ENCODE peak calls at places on chromosome 19, in seven cellular contexts. S, O, R, N, A, D and F are unnamed samples.

GRCh38 chr19:32876919-32877285 is 7.3 kb upstream of the SLC7A9 start:
- DNase-seq in R (peak; percentile 72), N (peak; percentile 31), A (peak; percentile 9), S (no peak), O (no peak), D (no peak), F (no peak)

GRCh38 chr19:24048261-24048660 is 38.7 kb upstream of the ZNF254 start:
- DNase-seq in O (no peak), D (no peak), R (no peak), A (no peak), N (no peak), S (no peak), F (no peak)

GRCh38 chr19:45767881-45768643 is 990 bp downstream of the SIX5 start:
- DNase-seq in S (peak; percentile 62), D (peak; percentile 79), O (peak; percentile 77), R (peak; percentile 83), N (peak; percentile 93), A (peak; percentile 76), F (no peak)

GRCh38 chr19:13094771-13095392 is 7.8 kb downstream of the LYL1 start:
- DNase-seq in O (no peak), S (no peak), N (no peak), A (no peak), D (no peak), R (no peak), F (no peak)

GRCh38 chr19:46109876-46110275 is 14.6 kb downstream of the IGFL3 start:
- DNase-seq in N (no peak), R (no peak), O (no peak), A (no peak), S (no peak), D (no peak), F (no peak)

GRCh38 chr19:11984986-11985385 is 20.1 kb downstream of the ZNF763 start:
- DNase-seq in A (no peak), O (no peak), D (no peak), N (no peak), S (no peak), R (no peak), F (no peak)

GRCh38 chr19:2043269-2043641 is 7.8 kb downstream of the MKNK2 start:
- DNase-seq in N (peak; percentile 85), R (peak; percentile 5), O (peak; percentile 23), D (no peak), A (no peak), S (peak; percentile 45), F (no peak)

GRCh38 chr19:1992759-1993260 is 22.7 kb downstream of the BTBD2 start:
- DNase-seq in R (peak; percentile 6), S (no peak), O (no peak), D (no peak), N (no peak), A (peak; percentile 15), F (no peak)

DNA sequence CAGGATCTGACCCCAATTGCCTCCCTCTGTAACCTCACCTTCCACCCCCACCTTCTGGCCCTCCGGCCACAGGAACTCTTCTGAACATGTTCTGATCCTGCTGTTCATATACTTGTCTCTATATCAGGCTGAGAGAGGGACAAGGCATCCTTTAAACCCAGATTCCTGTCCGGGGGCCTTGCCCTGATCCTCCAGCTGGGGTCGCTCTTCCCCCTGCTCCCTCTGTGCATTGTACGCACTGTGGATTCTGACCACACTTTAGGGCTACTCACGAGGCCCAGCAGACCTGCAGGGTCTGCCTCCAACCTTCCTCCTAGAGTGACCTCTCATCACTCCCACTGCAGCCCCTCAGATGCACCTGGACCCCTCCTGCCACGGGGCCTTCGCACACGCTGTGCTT is 269.3 kb downstream of the UQCRFS1 start:
- DNase-seq in A (no peak), D (no peak), R (no peak), O (no peak), S (no peak), N (no peak), F (no peak)
- TF ChIP-seq CTCF in A (no peak), D (no peak), R (no peak), O (no peak), S (no peak), N (no peak), F (no peak)

DNA sequence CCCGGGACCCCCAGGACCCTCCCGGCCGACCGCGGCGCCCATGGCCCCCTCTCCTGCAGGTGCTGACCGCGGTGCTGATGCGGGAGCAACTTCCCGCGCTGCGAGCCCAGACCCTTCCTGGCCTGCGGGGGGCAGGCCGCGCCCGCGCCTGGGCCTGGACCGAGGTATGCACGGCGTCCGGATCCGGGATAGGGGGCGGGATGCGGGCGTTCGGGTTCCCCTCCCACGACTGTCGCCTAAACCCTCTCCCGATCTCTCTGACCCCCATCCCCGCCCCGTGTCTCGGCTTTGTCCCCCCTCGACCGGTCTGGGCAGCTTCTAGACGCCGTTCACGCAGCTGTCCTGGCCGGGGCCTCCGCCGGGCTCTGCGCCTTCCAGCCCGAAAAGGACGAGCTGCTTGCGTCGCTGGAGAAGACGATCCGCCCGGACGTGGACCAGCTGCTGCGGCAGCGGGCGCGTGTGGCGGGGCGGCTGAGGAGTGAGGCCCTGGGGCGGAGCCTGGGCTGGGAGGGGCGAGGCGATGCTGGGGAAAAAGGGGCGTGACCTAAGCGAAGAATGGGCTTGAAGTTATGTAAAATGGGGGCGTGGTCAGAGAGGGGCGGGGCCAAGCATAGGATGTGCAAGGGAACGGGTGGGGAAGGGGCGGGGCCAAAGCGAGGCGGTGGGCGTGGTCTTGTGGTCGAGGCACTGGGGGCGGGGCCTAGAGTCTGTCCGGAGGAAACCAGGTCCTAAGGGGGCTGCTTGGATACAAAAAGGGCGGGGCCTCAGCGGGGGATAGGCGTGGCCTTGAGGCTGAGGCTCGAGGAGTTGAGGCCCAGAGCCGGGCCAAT is 15.9 kb upstream of the COLGALT1 start:
- DNase-seq in O (peak; percentile 94), D (peak; percentile 95), A (peak; percentile 98), R (peak; percentile 91), N (peak; percentile 99), S (peak; percentile 95), F (peak; percentile 98)
- TF ChIP-seq CTCF in O (peak; percentile 68), D (peak; percentile 38), A (peak; percentile 34), R (peak; percentile 36), N (no peak), S (no peak), F (peak; percentile 44)

DNA sequence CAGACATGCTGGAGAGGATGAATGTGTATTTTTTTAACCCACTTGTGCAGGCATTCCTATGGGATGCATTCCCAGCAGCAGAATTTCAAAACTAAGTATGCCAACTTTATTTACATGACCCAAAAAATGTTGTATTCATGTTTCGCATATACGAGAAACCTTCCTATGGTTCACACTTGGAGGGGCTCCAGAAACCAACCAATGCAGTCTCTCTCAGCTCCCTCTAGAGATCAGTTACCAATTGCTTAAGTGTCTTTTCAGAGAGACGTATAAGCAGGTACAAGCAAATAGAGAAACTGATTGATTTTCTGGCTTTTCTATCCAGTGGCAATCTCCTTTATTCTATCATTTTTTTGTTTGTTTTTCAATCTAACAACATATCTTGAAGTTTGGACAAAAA is 5.5 kb upstream of the PTOV1 start:
- DNase-seq in N (no peak), S (no peak), R (no peak), O (no peak), D (no peak), A (no peak), F (no peak)
- TF ChIP-seq CTCF in N (no peak), S (no peak), R (no peak), O (no peak), D (no peak), A (no peak), F (no peak)

GRCh38 chr19:47492571-47493377 is 8.8 kb upstream of the KPTN start:
- DNase-seq in D (no peak), O (no peak), N (no peak), A (no peak), S (no peak), R (no peak), F (no peak)
- TF ChIP-seq CTCF in D (no peak), O (no peak), N (no peak), A (no peak), S (no peak), R (no peak), F (no peak)

GRCh38 chr19:42067315-42067888 is 2.6 kb downstream of the GRIK5 start:
- DNase-seq in A (no peak), D (no peak), O (no peak), N (no peak), S (no peak), R (no peak), F (no peak)
- TF ChIP-seq CTCF in A (no peak), D (no peak), O (no peak), N (no peak), S (no peak), R (no peak), F (no peak)

DNA sequence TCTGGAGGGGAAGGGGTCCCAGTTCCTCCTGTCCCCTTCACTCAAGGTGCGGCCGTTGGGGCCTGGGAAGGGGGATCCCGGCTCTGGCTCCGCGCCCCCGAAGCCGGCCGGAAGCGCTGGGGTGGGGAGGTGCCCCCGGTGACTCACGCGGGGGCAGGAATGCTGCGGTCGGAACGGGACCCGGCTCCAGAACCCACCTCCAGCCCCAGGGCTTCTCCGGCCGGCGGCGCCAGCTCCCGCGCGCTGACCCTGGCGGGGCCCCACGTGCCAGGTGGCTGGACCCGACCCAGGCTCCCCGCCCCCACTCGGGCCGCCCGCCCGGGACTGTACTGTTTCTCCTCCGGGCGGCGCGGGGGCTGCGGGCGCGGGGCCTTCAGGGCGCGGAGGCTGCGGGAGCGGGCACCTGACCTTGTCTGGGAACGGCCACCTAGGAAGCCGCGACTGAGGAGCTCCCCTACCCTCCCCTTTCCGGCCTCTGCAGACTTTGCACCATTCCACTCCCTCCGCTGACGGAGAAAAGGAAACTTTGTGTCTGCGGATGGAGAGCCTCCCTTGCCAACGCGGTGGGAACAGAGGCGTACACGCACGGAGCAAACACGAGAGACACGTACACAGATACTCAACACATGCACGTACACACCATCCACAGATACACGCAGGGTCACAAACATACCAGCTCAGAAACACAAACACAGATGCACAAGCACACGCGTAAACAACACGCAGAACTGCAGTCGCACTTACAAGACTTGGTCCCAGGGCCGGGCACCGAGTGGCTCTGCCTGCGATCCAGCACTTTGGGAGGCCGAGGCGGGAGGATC is 7.2 kb downstream of the AXL start:
- DNase-seq in S (peak; percentile 61), R (peak; percentile 88), A (peak; percentile 82), O (peak; percentile 87), D (peak; percentile 83), N (peak; percentile 93), F (no peak)
- TF ChIP-seq CTCF in S (no peak), R (peak; percentile 8), A (peak; percentile 5), O (peak; percentile 13), D (no peak), N (no peak), F (no peak)